ENCODE peak calls at places on chromosome 15, in eight cellular contexts. B is NB4, N is heart left ventricle, Z is body of pancreas, D is K562, R is lower leg skin, S is Peyer's patch, Q is spleen. U is an unnamed sample.

GRCh38 chr15:32774022-32774421 is 56.2 kb downstream of the GREM1 start:
- DNase-seq in B (no peak), N (no peak), Z (no peak), D (no peak), R (no peak), S (no peak), Q (no peak), U (no peak)

GRCh38 chr15:63218114-63218808 is 28.9 kb downstream of the RAB8B start:
- DNase-seq in B (no peak), N (no peak), Z (no peak), D (no peak), R (no peak), S (no peak), Q (no peak), U (no peak)

GRCh38 chr15:92523176-92523575 is 129.5 kb downstream of the ST8SIA2 start:
- DNase-seq in B (no peak), N (no peak), Z (no peak), D (no peak), R (no peak), S (no peak), Q (no peak), U (no peak)

GRCh38 chr15:80749589-80749988 is 29.6 kb upstream of the CEMIP start:
- DNase-seq in B (no peak), N (no peak), Z (no peak), D (no peak), R (no peak), S (no peak), Q (no peak), U (no peak)

GRCh38 chr15:26891448-26891881 is 24.6 kb downstream of the GABRA5 start:
- DNase-seq in B (peak; percentile 75), N (peak; percentile 47), Z (peak; percentile 44), D (peak; percentile 61), R (peak; percentile 89), S (no peak), Q (no peak), U (no peak)

GRCh38 chr15:101597360-101597928 is 54.7 kb downstream of the TM2D3 start:
- DNase-seq in B (no peak), N (no peak), Z (no peak), D (no peak), R (no peak), S (no peak), Q (no peak), U (no peak)

GRCh38 chr15:49235446-49236207 is 65.6 kb downstream of the GALK2 start:
- DNase-seq in B (peak; percentile 88), N (peak; percentile 40), Z (peak; percentile 32), D (no peak), R (no peak), S (no peak), Q (no peak), U (no peak)

GRCh38 chr15:29018406-29018805 is 132.6 kb downstream of the APBA2 start:
- DNase-seq in B (no peak), N (no peak), Z (no peak), D (no peak), R (no peak), S (no peak), Q (no peak), U (no peak)

GRCh38 chr15:37733628-37734027 is 200.8 kb upstream of the TMCO5A start:
- DNase-seq in B (no peak), N (no peak), Z (no peak), D (no peak), R (no peak), S (no peak), Q (no peak), U (no peak)

GRCh38 chr15:65869954-65870871 is 922 bp downstream of the RAB11A start:
- DNase-seq in B (peak; percentile 45), N (peak; percentile 63), Z (peak; percentile 58), D (peak; percentile 32), R (peak; percentile 91), S (peak; percentile 27), Q (peak; percentile 84), U (no peak)

GRCh38 chr15:98505611-98506031 is 142.7 kb upstream of the IGF1R start:
- DNase-seq in B (peak; percentile 71), N (no peak), Z (no peak), D (no peak), R (peak; percentile 93), S (no peak), Q (no peak), U (no peak)

GRCh38 chr15:29124581-29125381 is 144.8 kb downstream of the NSMCE3 start:
- DNase-seq in B (no peak), N (no peak), Z (no peak), D (no peak), R (no peak), S (no peak), Q (peak; percentile 71), U (no peak)

GRCh38 chr15:70509282-70510272 is 253.8 kb downstream of the UACA start:
- DNase-seq in B (peak; percentile 96), N (no peak), Z (no peak), D (no peak), R (no peak), S (no peak), Q (peak; percentile 78), U (no peak)

GRCh38 chr15:43239732-43240491 is 19.1 kb upstream of the EPB42 start:
- DNase-seq in B (peak; percentile 96), N (no peak), Z (no peak), D (no peak), R (peak; percentile 37), S (no peak), Q (no peak), U (no peak)

GRCh38 chr15:76192715-76193114 is 118.6 kb downstream of the ETFA start:
- DNase-seq in B (no peak), N (no peak), Z (no peak), D (no peak), R (no peak), S (no peak), Q (no peak), U (no peak)

GRCh38 chr15:57340673-57341259 is 35.5 kb upstream of the CGNL1 start:
- DNase-seq in B (peak; percentile 70), N (peak; percentile 49), Z (peak; percentile 61), D (peak; percentile 72), R (peak; percentile 90), S (peak; percentile 19), Q (no peak), U (no peak)

GRCh38 chr15:90126022-90126421 is 23.8 kb upstream of the IDH2 start:
- DNase-seq in B (no peak), N (no peak), Z (peak; percentile 66), D (no peak), R (no peak), S (no peak), Q (no peak), U (no peak)

GRCh38 chr15:39364721-39365120 is 216.2 kb upstream of the THBS1 start:
- DNase-seq in B (no peak), N (no peak), Z (no peak), D (no peak), R (no peak), S (no peak), Q (no peak), U (no peak)

DNA sequence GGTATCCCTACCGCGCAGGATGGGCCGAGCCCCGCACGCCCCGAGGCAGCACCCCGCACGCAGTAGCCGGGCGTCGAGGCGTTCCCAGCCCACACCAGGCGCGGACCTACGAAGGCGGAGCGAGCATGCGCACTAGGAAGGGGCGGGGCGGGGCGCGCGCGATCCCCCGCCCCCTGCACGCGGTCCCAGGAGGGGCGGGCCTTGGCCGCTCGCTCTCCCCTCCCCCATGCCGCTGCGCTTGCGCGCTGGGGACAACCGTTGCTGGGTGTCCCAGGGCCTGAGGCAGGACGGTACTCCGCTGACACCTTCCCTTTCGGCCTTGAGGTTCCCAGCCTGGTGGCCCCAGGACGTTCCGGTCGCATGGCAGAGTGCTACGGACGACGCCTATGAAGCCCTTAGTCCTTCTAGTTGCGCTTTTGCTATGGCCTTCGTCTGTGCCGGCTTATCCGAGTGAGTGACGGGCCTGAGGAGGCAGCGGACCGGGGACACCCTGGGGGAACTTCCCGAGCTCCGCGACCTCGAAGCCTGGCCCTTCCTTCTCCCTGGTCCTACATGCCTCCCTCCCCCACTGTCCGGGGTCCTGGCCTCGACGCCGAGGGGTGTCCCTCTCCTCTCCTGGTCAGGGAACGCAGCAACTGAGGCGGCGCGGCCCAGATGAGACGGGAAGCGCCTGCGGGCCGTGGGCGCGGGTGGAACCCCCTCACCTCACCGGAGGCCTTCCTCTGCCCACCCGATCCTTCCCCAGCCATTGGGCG is at the start of gene SPESP1:
- DNase-seq in B (no peak), N (peak; percentile 68), Z (peak; percentile 66), D (no peak), R (peak; percentile 89), S (no peak), Q (peak; percentile 91), U (no peak)
- H3K4me3 ChIP-seq in B (no peak within 1 kb of the TSS), N (peak within 1 kb of the TSS; percentile 5), Z (no peak within 1 kb of the TSS), D (no peak within 1 kb of the TSS), R (no peak within 1 kb of the TSS), S (no peak within 1 kb of the TSS), Q (peak within 1 kb of the TSS; percentile 40), U (peak within 1 kb of the TSS; percentile 10)

DNA sequence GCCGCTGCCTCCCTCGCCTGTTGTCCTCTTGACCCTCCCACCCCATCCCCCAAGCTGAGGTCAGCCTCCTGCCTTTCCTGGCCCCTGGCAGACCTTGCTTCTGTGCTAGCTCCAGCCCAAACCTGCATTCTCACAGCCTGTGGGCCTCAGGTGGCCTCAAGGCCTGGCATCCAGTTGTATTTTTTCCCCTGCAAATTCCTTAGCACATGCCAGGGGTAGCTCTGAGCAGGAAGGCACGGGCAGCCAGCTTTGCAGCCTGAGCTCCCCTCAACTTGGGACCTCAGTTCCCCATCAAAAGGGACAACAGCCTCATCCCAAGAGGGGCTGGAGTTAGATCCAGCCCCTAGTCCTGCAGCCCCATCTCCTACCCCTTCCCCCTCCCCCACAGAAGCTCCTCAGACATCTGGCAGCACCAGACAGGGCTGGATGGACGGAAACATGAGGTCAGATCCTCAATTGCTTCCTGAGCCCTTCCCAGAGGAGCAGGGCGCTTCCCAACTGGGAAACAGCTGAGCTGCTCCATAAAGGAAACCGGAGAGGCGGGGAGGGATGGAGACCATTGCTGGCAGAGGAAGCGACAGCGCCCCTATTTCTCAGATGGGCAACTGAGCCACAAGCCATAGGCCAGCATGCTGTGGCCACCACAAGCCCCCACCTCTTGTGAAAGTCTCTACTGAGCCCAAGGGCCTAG is 18.1 kb upstream of the CYP11A1 start:
- DNase-seq in B (no peak), N (peak; percentile 50), Z (no peak), D (no peak), R (no peak), S (no peak), Q (peak; percentile 84), U (no peak)
- TF ChIP-seq POLR2A in B (no peak), N (no peak), Z (no peak), D (no peak), R (no peak), S (no peak), Q (no peak), U (no peak)

DNA sequence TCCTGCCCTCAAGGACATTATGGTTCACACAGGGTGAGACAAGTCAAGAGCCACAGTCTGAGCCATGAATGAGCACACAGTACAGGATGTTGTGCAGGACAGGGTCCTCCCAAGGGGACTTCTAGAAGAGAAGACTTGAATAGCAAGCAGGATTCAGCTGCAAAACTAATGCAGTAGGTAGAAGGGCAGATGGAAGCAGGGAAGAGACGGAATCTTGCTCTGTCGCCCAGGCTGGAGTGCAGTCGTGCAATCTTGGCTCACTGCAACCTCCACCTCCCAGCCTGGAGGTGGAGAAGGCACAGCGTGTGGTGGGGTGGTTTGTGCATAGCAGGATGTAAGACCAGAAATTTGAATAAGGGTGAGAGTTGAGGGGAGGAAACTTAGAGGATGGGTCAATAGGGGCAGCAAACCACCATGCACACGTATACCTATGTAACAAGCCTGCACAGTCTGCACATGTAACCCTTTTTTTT is 8.0 kb downstream of the BCL2L10 start:
- DNase-seq in B (peak; percentile 58), N (no peak), Z (no peak), D (no peak), R (no peak), S (peak; percentile 42), Q (no peak), U (no peak)
- TF ChIP-seq CTCF in B (no peak), N (no peak), Z (no peak), D (no peak), R (no peak), S (no peak), Q (no peak), U (no peak)

GRCh38 chr15:99511529-99511864 is 54.3 kb upstream of the MEF2A start:
- DNase-seq in B (no peak), N (no peak), Z (no peak), D (no peak), R (no peak), S (no peak), Q (no peak), U (no peak)
- H3K4me3 ChIP-seq in B (peak overlapping the region; percentile 56), N (no peak overlapping the region), Z (no peak overlapping the region), D (no peak overlapping the region), R (no peak overlapping the region), S (no peak overlapping the region), Q (no peak overlapping the region), U (no peak overlapping the region)

U was measured in esophagus squamous epithelium.